ENCODE peak calls at places on chromosomes 7 and 10, in six cellular contexts. T, F, Y, K, R and O are unnamed samples. For H3K4me1, the result is how much of the 10 kb centered on the place peaks cover.

GRCh38 chr7:44891372-44891771 is 6.0 kb upstream of the PURB start:
- DNase-seq in T (no peak), F (no peak), Y (no peak), K (no peak), R (no peak), O (no peak)

GRCh38 chr7:49483142-49483541 is 290.3 kb upstream of the VWC2 start:
- DNase-seq in T (no peak), F (no peak), Y (no peak), K (no peak), R (no peak), O (no peak)

GRCh38 chr10:110671788-110672579 is 27.8 kb downstream of the RBM20 start:
- DNase-seq in T (peak), F (peak), Y (peak), K (peak), R (peak), O (peak)

GRCh38 chr7:87592300-87592699 is 8.4 kb downstream of the ABCB1 start:
- DNase-seq in T (no peak), F (no peak), Y (no peak), K (no peak), R (no peak), O (no peak)

GRCh38 chr7:233456-234035 is 41.2 kb downstream of the FAM20C start:
- DNase-seq in T (no peak), F (no peak), Y (no peak), K (no peak), R (peak), O (peak)

GRCh38 chr10:11949152-11949551 is 93.5 kb downstream of the UPF2 start:
- DNase-seq in T (no peak), F (no peak), Y (no peak), K (no peak), R (no peak), O (no peak)

GRCh38 chr7:27586825-27587224 is 75.9 kb downstream of the HIBADH start:
- DNase-seq in T (no peak), F (no peak), Y (no peak), K (no peak), R (no peak), O (no peak)

GRCh38 chr10:132036887-132037675 is 28.7 kb upstream of the JAKMIP3 start:
- DNase-seq in T (no peak), F (no peak), Y (no peak), K (no peak), R (peak), O (no peak)

GRCh38 chr10:78502208-78502943 is 468.7 kb downstream of the RPS24 start:
- DNase-seq in T (no peak), F (no peak), Y (no peak), K (no peak), R (no peak), O (peak)

GRCh38 chr10:102819054-102819453 is 18.2 kb downstream of the CYP17A1 start:
- DNase-seq in T (no peak), F (no peak), Y (no peak), K (peak), R (no peak), O (no peak)

GRCh38 chr7:108196004-108196403 is 65.8 kb upstream of the LAMB4 start:
- DNase-seq in T (no peak), F (no peak), Y (no peak), K (no peak), R (no peak), O (peak)

GRCh38 chr7:157271991-157272324 is 64.8 kb upstream of the DNAJB6 start:
- DNase-seq in T (no peak), F (no peak), Y (peak), K (peak), R (peak), O (peak)

GRCh38 chr7:147245274-147245673 is 1128.7 kb downstream of the CNTNAP2 start:
- DNase-seq in T (no peak), F (peak), Y (no peak), K (no peak), R (no peak), O (peak)

GRCh38 chr10:112393827-112394226 is 19.9 kb downstream of the ACSL5 start:
- DNase-seq in T (no peak), F (no peak), Y (no peak), K (no peak), R (no peak), O (no peak)

GRCh38 chr10:112388548-112388947 is 14.6 kb downstream of the ACSL5 start:
- DNase-seq in T (no peak), F (no peak), Y (no peak), K (no peak), R (no peak), O (no peak)

GRCh38 chr10:112389147-112389822 is 15.4 kb downstream of the ACSL5 start:
- DNase-seq in T (no peak), F (peak), Y (no peak), K (no peak), R (no peak), O (peak)

GRCh38 chr10:112393341-112393740 is 19.4 kb downstream of the ACSL5 start:
- DNase-seq in T (no peak), F (no peak), Y (no peak), K (no peak), R (no peak), O (no peak)

GRCh38 chr10:112390125-112390703 is 16.3 kb downstream of the ACSL5 start:
- DNase-seq in T (no peak), F (no peak), Y (no peak), K (no peak), R (no peak), O (no peak)
- H3K4me1 ChIP-seq in T (under half), F (under half), Y (under half), K (half or more), R (under half), O (under half)

GRCh38 chr7:122148878-122149277 is 4.8 kb upstream of the AASS start:
- DNase-seq in T (no peak), F (no peak), Y (no peak), K (no peak), R (no peak), O (no peak)
- H3K4me1 ChIP-seq in T (under half), F (under half), Y (under half), K (under half), R (under half), O (under half)

DNA sequence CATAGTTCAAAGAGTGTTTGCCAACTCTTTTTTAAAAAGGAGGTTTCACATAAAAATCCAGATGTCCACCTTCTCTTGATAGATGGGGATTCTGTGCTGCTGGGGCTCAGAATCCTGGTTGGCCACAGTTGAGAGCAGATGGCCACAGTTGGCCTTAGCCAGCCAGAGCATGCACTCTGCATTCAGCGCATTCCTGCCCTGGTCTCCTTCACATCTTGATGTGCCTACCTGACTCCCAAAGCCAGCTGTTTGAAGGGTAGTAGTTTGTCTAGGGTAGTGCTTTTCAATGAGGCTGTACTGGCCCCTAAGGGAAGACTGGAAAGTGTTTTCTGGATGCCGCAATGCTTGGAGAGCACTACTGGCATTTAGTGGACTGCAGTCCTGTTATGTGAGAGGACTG is 208.1 kb upstream of the HDAC9 start:
- DNase-seq in T (no peak), F (no peak), Y (no peak), K (no peak), R (no peak), O (no peak)
- H3K4me1 ChIP-seq in T (under half), F (under half), Y (under half), K (under half), R (under half), O (under half)

DNA sequence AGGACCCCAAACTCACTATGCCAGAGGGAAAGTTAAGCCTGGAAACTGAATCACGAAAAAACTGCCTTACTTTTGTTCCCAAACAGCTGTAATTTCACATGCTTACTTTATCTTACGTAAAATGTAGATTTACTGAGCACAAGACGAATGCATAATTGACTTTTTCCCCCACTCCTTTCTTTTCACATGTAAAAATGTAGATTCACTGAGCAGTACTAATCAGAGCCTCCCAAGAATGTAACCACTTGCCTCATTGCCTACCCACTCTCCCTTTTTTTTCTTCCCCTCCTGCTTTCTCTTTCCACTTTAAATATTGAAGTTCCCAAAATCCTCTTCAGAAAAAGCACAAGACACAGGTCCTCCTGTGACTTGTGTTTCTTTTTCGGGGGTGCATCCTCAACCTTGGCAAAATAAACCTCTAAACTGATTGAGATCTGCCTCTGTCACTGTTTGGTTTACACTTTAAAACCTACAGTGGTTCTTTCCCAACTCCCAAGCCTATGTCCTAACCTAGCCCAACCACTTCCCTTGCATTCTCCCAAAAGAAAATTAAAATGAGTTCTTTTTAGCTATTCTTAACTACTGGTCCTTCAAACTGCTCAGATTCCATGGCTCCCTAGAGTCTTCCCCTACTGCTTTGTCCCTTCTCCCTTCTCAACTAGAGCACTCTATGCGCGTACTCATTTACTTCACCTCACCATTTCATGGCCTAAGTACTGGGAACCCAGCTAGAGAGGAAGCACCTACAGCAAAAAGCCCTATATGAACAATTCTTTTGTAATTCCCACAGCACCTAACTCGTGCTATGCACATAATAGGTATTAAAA is 236.6 kb upstream of the MKLN1 start:
- DNase-seq in T (no peak), F (no peak), Y (no peak), K (no peak), R (no peak), O (no peak)
- H3K4me1 ChIP-seq in T (under half), F (under half), Y (half or more), K (half or more), R (half or more), O (under half)

GRCh38 chr10:71257292-71257997 is 45.1 kb downstream of the UNC5B start:
- DNase-seq in T (no peak), F (no peak), Y (no peak), K (no peak), R (no peak), O (no peak)
- H3K4me1 ChIP-seq in T (under half), F (under half), Y (under half), K (under half), R (half or more), O (under half)

GRCh38 chr10:21526952-21527633 is 1.6 kb upstream of the SKIDA1 start:
- DNase-seq in T (no peak), F (no peak), Y (peak), K (peak), R (peak), O (peak)
- H3K4me1 ChIP-seq in T (under half), F (under half), Y (under half), K (under half), R (half or more), O (under half)

DNA sequence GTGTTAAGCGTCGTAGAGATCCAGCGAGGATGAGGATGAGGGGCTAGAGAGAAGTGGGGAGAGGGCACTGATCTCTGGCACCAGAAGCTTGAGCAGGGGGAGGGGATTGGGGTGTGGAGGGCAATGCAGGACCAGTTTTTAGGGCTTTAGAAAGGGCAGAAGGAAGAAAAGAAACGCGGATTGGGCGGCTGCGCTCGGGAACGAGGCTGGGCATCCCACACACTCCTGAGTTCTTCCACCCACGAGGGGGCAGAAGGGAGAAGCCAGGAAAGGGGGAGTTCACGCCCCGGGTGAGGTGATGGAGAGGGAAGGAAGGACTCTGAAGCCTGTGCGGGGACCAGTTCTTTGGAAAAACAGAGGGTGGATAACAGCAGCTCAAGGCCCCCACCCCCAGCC is 6.1 kb upstream of the VGF start:
- DNase-seq in T (no peak), F (no peak), Y (no peak), K (no peak), R (no peak), O (no peak)
- H3K4me1 ChIP-seq in T (under half), F (under half), Y (under half), K (under half), R (under half), O (under half)

GRCh38 chr7:150631084-150631824 is 931 bp downstream of the GIMAP6 start:
- DNase-seq in T (no peak), F (no peak), Y (no peak), K (peak), R (peak), O (no peak)
- H3K4me1 ChIP-seq in T (under half), F (under half), Y (under half), K (under half), R (half or more), O (under half)